ENCODE peak calls at places on chromosome 12, in ten cellular contexts. One of them, this sample, is unnamed.

GRCh38 chr12:90574676-90575075 is 380.3 kb downstream of the CCER1 start:
- DNase-seq in stomach: no peak
- DNase-seq in pancreas: no peak
- DNase-seq in psoas muscle: no peak
- DNase-seq in lung: no peak
- DNase-seq in adrenal gland: no peak
- DNase-seq in HCT116: no peak
- DNase-seq in heart right ventricle: no peak
- DNase-seq in A549: no peak
- DNase-seq in tibial artery: no peak
- DNase-seq in this sample: no peak

GRCh38 chr12:55762646-55763045 is 19.7 kb downstream of the GDF11 start:
- DNase-seq in heart right ventricle: no peak
- DNase-seq in HCT116: no peak
- DNase-seq in adrenal gland: no peak
- DNase-seq in psoas muscle: no peak
- DNase-seq in tibial artery: no peak
- DNase-seq in pancreas: no peak
- DNase-seq in stomach: no peak
- DNase-seq in A549: no peak
- DNase-seq in lung: no peak
- DNase-seq in this sample: no peak

GRCh38 chr12:75759842-75760260 is 248.4 kb upstream of the KRR1 start:
- DNase-seq in heart right ventricle: no peak
- DNase-seq in HCT116: peak
- DNase-seq in psoas muscle: no peak
- DNase-seq in stomach: no peak
- DNase-seq in pancreas: no peak
- DNase-seq in tibial artery: no peak
- DNase-seq in A549: peak
- DNase-seq in lung: no peak
- DNase-seq in adrenal gland: no peak
- DNase-seq in this sample: no peak

GRCh38 chr12:27622436-27623185 is 73.6 kb upstream of the REP15 start:
- DNase-seq in tibial artery: no peak
- DNase-seq in HCT116: no peak
- DNase-seq in stomach: no peak
- DNase-seq in A549: no peak
- DNase-seq in lung: no peak
- DNase-seq in psoas muscle: no peak
- DNase-seq in adrenal gland: no peak
- DNase-seq in heart right ventricle: no peak
- DNase-seq in pancreas: no peak
- DNase-seq in this sample: no peak

GRCh38 chr12:45216297-45216982 is 545 bp downstream of the ANO6 start:
- DNase-seq in psoas muscle: peak
- DNase-seq in tibial artery: peak
- DNase-seq in pancreas: peak
- DNase-seq in A549: peak
- DNase-seq in lung: peak
- DNase-seq in adrenal gland: peak
- DNase-seq in heart right ventricle: peak
- DNase-seq in stomach: peak
- DNase-seq in HCT116: no peak
- DNase-seq in this sample: peak

GRCh38 chr12:114254998-114255397 is 150.9 kb downstream of the TBX5 start:
- DNase-seq in A549: peak
- DNase-seq in pancreas: no peak
- DNase-seq in stomach: no peak
- DNase-seq in psoas muscle: no peak
- DNase-seq in HCT116: no peak
- DNase-seq in heart right ventricle: no peak
- DNase-seq in lung: no peak
- DNase-seq in adrenal gland: no peak
- DNase-seq in tibial artery: no peak
- DNase-seq in this sample: no peak

GRCh38 chr12:113855998-113856397 is 110.1 kb downstream of the RBM19 start:
- DNase-seq in adrenal gland: no peak
- DNase-seq in lung: no peak
- DNase-seq in psoas muscle: no peak
- DNase-seq in tibial artery: no peak
- DNase-seq in HCT116: no peak
- DNase-seq in pancreas: no peak
- DNase-seq in stomach: no peak
- DNase-seq in heart right ventricle: peak
- DNase-seq in A549: no peak
- DNase-seq in this sample: peak

GRCh38 chr12:117724545-117724944 is 244.2 kb downstream of the KSR2 start:
- DNase-seq in adrenal gland: no peak
- DNase-seq in pancreas: no peak
- DNase-seq in stomach: no peak
- DNase-seq in psoas muscle: no peak
- DNase-seq in tibial artery: no peak
- DNase-seq in A549: no peak
- DNase-seq in lung: no peak
- DNase-seq in heart right ventricle: no peak
- DNase-seq in HCT116: no peak
- DNase-seq in this sample: no peak

GRCh38 chr12:25553083-25553482 is at the start of gene LMNTD1:
- DNase-seq in A549: no peak
- DNase-seq in pancreas: no peak
- DNase-seq in heart right ventricle: no peak
- DNase-seq in adrenal gland: no peak
- DNase-seq in HCT116: no peak
- DNase-seq in lung: no peak
- DNase-seq in psoas muscle: no peak
- DNase-seq in stomach: no peak
- DNase-seq in tibial artery: no peak
- DNase-seq in this sample: no peak

DNA sequence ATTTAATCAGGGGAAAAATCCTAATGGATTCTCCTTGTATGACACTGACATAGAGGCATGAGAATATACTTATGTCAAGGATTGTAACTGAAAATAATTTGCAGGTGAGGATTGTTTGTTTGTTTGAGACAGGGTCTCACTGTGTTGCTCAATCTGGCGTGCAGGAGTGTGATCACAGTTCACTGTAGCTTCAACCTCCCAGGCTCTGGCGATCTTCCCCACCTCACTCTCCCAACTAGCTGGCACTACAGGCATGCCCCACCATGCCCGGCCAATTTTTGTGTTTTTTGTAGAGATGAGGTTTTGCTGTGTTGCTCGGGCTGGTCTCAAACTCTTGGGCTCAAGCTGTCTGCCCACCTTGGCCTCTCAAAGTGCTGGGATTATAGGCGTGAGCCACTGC is 170.1 kb upstream of the HMGA2 start:
- DNase-seq in A549: no peak
- DNase-seq in psoas muscle: no peak
- DNase-seq in lung: no peak
- DNase-seq in HCT116: no peak
- DNase-seq in pancreas: no peak
- DNase-seq in heart right ventricle: no peak
- DNase-seq in tibial artery: no peak
- DNase-seq in stomach: no peak
- DNase-seq in adrenal gland: no peak
- DNase-seq in this sample: no peak
- H3K27ac ChIP-seq in A549: peak
- H3K27ac ChIP-seq in psoas muscle: no peak
- H3K27ac ChIP-seq in lung: no peak
- H3K27ac ChIP-seq in HCT116: peak
- H3K27ac ChIP-seq in pancreas: no peak
- H3K27ac ChIP-seq in heart right ventricle: no peak
- H3K27ac ChIP-seq in tibial artery: no peak
- H3K27ac ChIP-seq in stomach: no peak
- H3K27ac ChIP-seq in adrenal gland: no peak
- H3K27ac ChIP-seq in this sample: no peak

GRCh38 chr12:122523280-122523679 is 3.5 kb downstream of the RSRC2 start:
- DNase-seq in heart right ventricle: no peak
- DNase-seq in lung: peak
- DNase-seq in tibial artery: no peak
- DNase-seq in adrenal gland: no peak
- DNase-seq in psoas muscle: no peak
- DNase-seq in stomach: no peak
- DNase-seq in HCT116: no peak
- DNase-seq in A549: peak
- DNase-seq in pancreas: no peak
- DNase-seq in this sample: no peak
- H3K4me3 ChIP-seq in heart right ventricle: no peak
- H3K4me3 ChIP-seq in lung: no peak
- H3K4me3 ChIP-seq in tibial artery: no peak
- H3K4me3 ChIP-seq in adrenal gland: no peak
- H3K4me3 ChIP-seq in psoas muscle: peak
- H3K4me3 ChIP-seq in stomach: peak
- H3K4me3 ChIP-seq in HCT116: no peak
- H3K4me3 ChIP-seq in A549: peak
- H3K4me3 ChIP-seq in pancreas: no peak
- H3K4me3 ChIP-seq in this sample: no peak

DNA sequence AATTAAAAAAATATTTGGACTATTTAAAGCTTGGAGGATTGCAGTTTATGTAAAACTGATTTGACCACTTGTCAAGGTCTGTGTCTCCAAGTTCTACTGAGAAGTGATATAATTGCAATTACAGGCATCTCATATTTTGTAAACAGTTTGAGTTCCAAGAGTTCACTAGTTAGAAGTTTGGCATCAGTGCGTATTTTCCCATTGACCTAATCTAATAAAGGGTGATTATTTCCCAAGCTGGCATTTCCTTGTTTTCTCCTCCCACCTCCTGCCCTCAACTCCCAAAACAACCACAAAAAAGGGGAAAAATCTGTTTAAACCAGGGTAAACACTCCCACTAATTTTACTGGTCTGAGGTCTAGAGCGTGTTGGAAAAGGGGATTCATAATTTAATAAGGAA is 3.0 kb upstream of the MYF6 start:
- DNase-seq in A549: no peak
- DNase-seq in psoas muscle: no peak
- DNase-seq in pancreas: no peak
- DNase-seq in tibial artery: no peak
- DNase-seq in HCT116: no peak
- DNase-seq in heart right ventricle: no peak
- DNase-seq in adrenal gland: no peak
- DNase-seq in stomach: no peak
- DNase-seq in lung: no peak
- DNase-seq in this sample: no peak
- TF ChIP-seq CTCF in A549: no peak
- TF ChIP-seq CTCF in psoas muscle: no peak
- TF ChIP-seq CTCF in pancreas: no peak
- TF ChIP-seq CTCF in tibial artery: no peak
- TF ChIP-seq CTCF in HCT116: no peak
- TF ChIP-seq CTCF in heart right ventricle: no peak
- TF ChIP-seq CTCF in adrenal gland: no peak
- TF ChIP-seq CTCF in stomach: no peak
- TF ChIP-seq CTCF in lung: no peak
- TF ChIP-seq CTCF in this sample: no peak

DNA sequence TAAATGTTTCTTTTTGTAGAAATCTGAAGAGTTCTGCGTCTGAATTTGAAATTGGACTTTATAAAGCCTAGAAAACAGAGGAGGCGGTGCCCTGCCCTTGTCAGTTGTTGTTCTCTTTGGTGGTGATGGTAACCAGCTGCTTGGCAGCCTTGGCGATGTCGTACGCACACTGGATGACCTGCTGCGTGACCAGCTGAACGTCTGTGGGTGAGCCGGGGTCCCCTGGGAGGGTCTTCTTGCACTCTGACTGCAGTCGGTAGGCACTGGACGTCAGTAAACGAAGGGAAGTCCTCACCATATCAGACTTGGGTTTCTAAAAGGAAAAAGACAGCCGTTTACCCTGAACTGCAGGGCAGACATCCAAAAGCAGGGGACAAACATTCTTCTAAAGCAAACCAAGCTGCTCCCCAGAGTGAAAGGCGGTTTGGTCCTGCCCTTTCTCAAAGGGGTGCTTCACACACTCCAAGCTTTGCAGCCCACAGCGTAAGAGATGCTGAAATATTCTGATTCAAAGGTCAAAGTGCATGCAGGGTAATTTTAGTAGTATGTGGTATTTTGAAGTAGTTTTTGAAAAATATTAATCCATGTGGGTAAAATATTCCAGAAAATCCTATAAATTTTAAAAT is 32.9 kb downstream of the TCHP start:
- DNase-seq in HCT116: no peak
- DNase-seq in tibial artery: no peak
- DNase-seq in adrenal gland: peak
- DNase-seq in lung: no peak
- DNase-seq in heart right ventricle: peak
- DNase-seq in psoas muscle: no peak
- DNase-seq in stomach: no peak
- DNase-seq in A549: no peak
- DNase-seq in pancreas: no peak
- DNase-seq in this sample: no peak
- H3K27ac ChIP-seq in HCT116: no peak
- H3K27ac ChIP-seq in tibial artery: no peak
- H3K27ac ChIP-seq in adrenal gland: no peak
- H3K27ac ChIP-seq in lung: peak
- H3K27ac ChIP-seq in heart right ventricle: peak
- H3K27ac ChIP-seq in psoas muscle: no peak
- H3K27ac ChIP-seq in stomach: peak
- H3K27ac ChIP-seq in A549: no peak
- H3K27ac ChIP-seq in pancreas: peak
- H3K27ac ChIP-seq in this sample: no peak

This sample was measured in WERI-Rb-1.